ENCODE peak calls at places on chromosomes 5 and 9, in ten cellular contexts. C is CD8-positive, alpha-beta T cell; X is cardiac fibroblast; F is tibial nerve; A is mammary epithelial cell; Y is fibroblast of lung; D is AG09309; L is BJ; O is ovary; M is fibroblast of pulmonary artery. J is an unnamed sample.

GRCh38 chr9:125099816-125100215 is 43.5 kb downstream of the SCAI start:
- DNase-seq in C (no peak), X (no peak), F (no peak), A (no peak), Y (no peak), D (no peak), L (no peak), O (no peak), M (no peak), J (no peak)

GRCh38 chr5:27450607-27451006 is 412.2 kb upstream of the CDH9 start:
- DNase-seq in C (no peak), X (peak), F (no peak), A (peak), Y (no peak), D (no peak), L (no peak), O (no peak), M (peak), J (peak)

GRCh38 chr9:89869774-89870173 is 265.0 kb downstream of the GADD45G start:
- DNase-seq in C (no peak), X (no peak), F (no peak), A (no peak), Y (peak), D (no peak), L (no peak), O (no peak), M (no peak), J (no peak)

GRCh38 chr9:124349267-124349666 is 66.0 kb downstream of the PSMB7 start:
- DNase-seq in C (no peak), X (no peak), F (no peak), A (no peak), Y (no peak), D (no peak), L (no peak), O (no peak), M (no peak), J (no peak)

GRCh38 chr5:8848362-8848761 is 697.5 kb downstream of the SEMA5A start:
- DNase-seq in C (no peak), X (no peak), F (no peak), A (no peak), Y (no peak), D (no peak), L (no peak), O (no peak), M (no peak), J (no peak)

GRCh38 chr5:137900925-137901817 is 11.9 kb downstream of the PKD2L2 start:
- DNase-seq in C (no peak), X (no peak), F (no peak), A (no peak), Y (no peak), D (no peak), L (no peak), O (no peak), M (no peak), J (no peak)

GRCh38 chr9:8365466-8366160 is 566.0 kb upstream of the DMAC1 start:
- DNase-seq in C (no peak), X (no peak), F (no peak), A (no peak), Y (no peak), D (no peak), L (no peak), O (no peak), M (peak), J (no peak)

GRCh38 chr9:85332487-85332886 is 409.3 kb downstream of the AGTPBP1 start:
- DNase-seq in C (no peak), X (no peak), F (no peak), A (no peak), Y (no peak), D (no peak), L (no peak), O (no peak), M (no peak), J (no peak)

GRCh38 chr5:145294321-145294720 is 540.8 kb downstream of the PRELID2 start:
- DNase-seq in C (no peak), X (no peak), F (no peak), A (peak), Y (peak), D (peak), L (no peak), O (no peak), M (peak), J (peak)

GRCh38 chr5:143245929-143246561 is 157.4 kb downstream of the NR3C1 start:
- DNase-seq in C (no peak), X (peak), F (no peak), A (peak), Y (peak), D (peak), L (peak), O (no peak), M (peak), J (peak)

GRCh38 chr9:137456061-137456863 is 2.9 kb downstream of the NSMF start:
- DNase-seq in C (peak), X (peak), F (no peak), A (no peak), Y (peak), D (no peak), L (no peak), O (peak), M (peak), J (peak)

GRCh38 chr5:163478126-163478981 is 17.9 kb downstream of the HMMR start:
- DNase-seq in C (no peak), X (no peak), F (no peak), A (peak), Y (peak), D (no peak), L (no peak), O (no peak), M (no peak), J (peak)

GRCh38 chr9:3824062-3824461 is 298.3 kb upstream of the RFX3 start:
- DNase-seq in C (no peak), X (no peak), F (no peak), A (no peak), Y (no peak), D (peak), L (peak), O (no peak), M (no peak), J (peak)

GRCh38 chr9:127225747-127226646 is 38.6 kb upstream of the GARNL3 start:
- DNase-seq in C (no peak), X (peak), F (no peak), A (no peak), Y (no peak), D (no peak), L (no peak), O (peak), M (no peak), J (no peak)

GRCh38 chr5:143533475-143533874 is 130.0 kb upstream of the NR3C1 start:
- DNase-seq in C (no peak), X (no peak), F (no peak), A (no peak), Y (no peak), D (no peak), L (no peak), O (no peak), M (no peak), J (no peak)

GRCh38 chr9:92988215-92988731 is 41.0 kb downstream of the FGD3 start:
- DNase-seq in C (no peak), X (no peak), F (no peak), A (peak), Y (no peak), D (no peak), L (no peak), O (no peak), M (no peak), J (no peak)

GRCh38 chr5:56974241-56974640 is 22.3 kb upstream of the MIER3 start:
- DNase-seq in C (no peak), X (no peak), F (no peak), A (no peak), Y (no peak), D (no peak), L (no peak), O (no peak), M (no peak), J (no peak)

GRCh38 chr9:129500166-129500862 is 120.6 kb downstream of the C9orf50 start:
- DNase-seq in C (no peak), X (peak), F (no peak), A (no peak), Y (no peak), D (no peak), L (no peak), O (peak), M (peak), J (no peak)

GRCh38 chr9:93965830-93966577 is 10.8 kb upstream of the BARX1 start:
- DNase-seq in C (no peak), X (no peak), F (no peak), A (no peak), Y (no peak), D (no peak), L (no peak), O (no peak), M (no peak), J (no peak)

GRCh38 chr9:94920439-94920951 is 194.0 kb downstream of the AOPEP start:
- DNase-seq in C (no peak), X (peak), F (peak), A (no peak), Y (peak), D (no peak), L (peak), O (peak), M (peak), J (peak)

GRCh38 chr5:168177831-168178450 is 113.5 kb upstream of the WWC1 start:
- DNase-seq in C (no peak), X (no peak), F (no peak), A (no peak), Y (no peak), D (no peak), L (no peak), O (no peak), M (no peak), J (no peak)

GRCh38 chr5:128539038-128539429 is 989 bp upstream of the FBN2 start:
- DNase-seq in C (no peak), X (peak), F (no peak), A (peak), Y (peak), D (no peak), L (no peak), O (no peak), M (peak), J (no peak)

GRCh38 chr5:10588109-10588775 is 24.4 kb downstream of the ANKRD33B start:
- DNase-seq in C (no peak), X (no peak), F (no peak), A (no peak), Y (no peak), D (no peak), L (no peak), O (no peak), M (no peak), J (no peak)

GRCh38 chr9:33109850-33110595 is 33.5 kb upstream of the SMU1 start:
- DNase-seq in C (no peak), X (no peak), F (no peak), A (no peak), Y (no peak), D (no peak), L (no peak), O (no peak), M (no peak), J (no peak)

GRCh38 chr9:128203024-128203841 is at the start of gene DNM1:
- DNase-seq in C (peak), X (peak), F (no peak), A (peak), Y (peak), D (no peak), L (no peak), O (peak), M (peak), J (peak)

DNA sequence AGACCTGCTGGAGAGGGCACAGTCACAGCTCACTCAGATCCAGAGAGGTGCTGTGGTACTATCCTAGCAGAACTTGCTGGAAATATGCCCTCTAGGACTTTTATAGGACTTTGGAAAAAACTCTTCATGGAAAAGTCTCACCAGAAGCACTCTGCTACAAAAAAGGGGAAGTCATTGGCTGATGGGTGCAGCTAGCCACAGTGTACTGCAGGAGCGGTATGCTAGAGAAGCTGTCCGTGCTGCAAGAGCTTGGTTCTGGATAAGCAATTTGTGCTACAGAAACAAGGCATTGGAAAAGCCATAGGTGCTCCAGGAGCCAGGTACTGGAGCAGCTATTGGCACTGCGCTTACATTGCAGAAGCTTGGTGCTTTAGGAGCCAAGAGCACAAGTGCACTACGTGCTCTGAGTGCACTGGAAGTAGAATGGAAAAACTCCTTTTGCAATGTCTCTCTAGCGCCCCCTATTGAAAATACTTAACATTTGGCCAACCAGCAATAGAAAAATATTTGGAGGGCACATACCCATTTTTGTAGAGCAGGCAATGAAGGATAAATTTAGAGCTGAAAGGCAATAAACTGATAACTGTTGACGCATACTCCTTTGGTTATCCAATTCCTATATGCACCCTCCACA is 83.4 kb downstream of the MEGF10 start:
- DNase-seq in C (no peak), X (no peak), F (no peak), A (no peak), Y (no peak), D (no peak), L (no peak), O (no peak), M (no peak), J (no peak)
- TF ChIP-seq CTCF in C (no peak), X (peak), F (no peak), A (peak), Y (no peak), D (peak), L (peak), O (no peak), M (peak), J (peak)

GRCh38 chr5:140166911-140167310 is 8.1 kb upstream of the CYSTM1 start:
- DNase-seq in C (no peak), X (no peak), F (no peak), A (no peak), Y (no peak), D (no peak), L (no peak), O (no peak), M (no peak), J (no peak)
- H3K4me3 ChIP-seq in C (no peak), X (no peak), F (no peak), A (no peak), Y (no peak), D (no peak), L (no peak), O (no peak), M (no peak), J (no peak)

GRCh38 chr5:122434120-122434519 is 122.1 kb downstream of the SNCAIP start:
- DNase-seq in C (no peak), X (no peak), F (no peak), A (no peak), Y (no peak), D (no peak), L (no peak), O (no peak), M (no peak), J (no peak)

GRCh38 chr5:122435738-122436137 is 123.7 kb downstream of the SNCAIP start:
- DNase-seq in C (no peak), X (no peak), F (no peak), A (no peak), Y (no peak), D (no peak), L (no peak), O (no peak), M (no peak), J (no peak)

GRCh38 chr5:122436615-122437014 is 124.6 kb downstream of the SNCAIP start:
- DNase-seq in C (no peak), X (no peak), F (no peak), A (no peak), Y (no peak), D (no peak), L (no peak), O (no peak), M (no peak), J (no peak)

GRCh38 chr5:122430328-122430586 is 118.2 kb downstream of the SNCAIP start:
- DNase-seq in C (no peak), X (no peak), F (no peak), A (no peak), Y (no peak), D (no peak), L (no peak), O (no peak), M (no peak), J (no peak)

GRCh38 chr5:122434547-122434946 is 122.5 kb downstream of the SNCAIP start:
- DNase-seq in C (no peak), X (no peak), F (no peak), A (no peak), Y (no peak), D (no peak), L (no peak), O (no peak), M (no peak), J (no peak)
- TF ChIP-seq CTCF in C (no peak), X (no peak), F (no peak), A (no peak), Y (no peak), D (no peak), L (no peak), O (no peak), M (no peak), J (no peak)

DNA sequence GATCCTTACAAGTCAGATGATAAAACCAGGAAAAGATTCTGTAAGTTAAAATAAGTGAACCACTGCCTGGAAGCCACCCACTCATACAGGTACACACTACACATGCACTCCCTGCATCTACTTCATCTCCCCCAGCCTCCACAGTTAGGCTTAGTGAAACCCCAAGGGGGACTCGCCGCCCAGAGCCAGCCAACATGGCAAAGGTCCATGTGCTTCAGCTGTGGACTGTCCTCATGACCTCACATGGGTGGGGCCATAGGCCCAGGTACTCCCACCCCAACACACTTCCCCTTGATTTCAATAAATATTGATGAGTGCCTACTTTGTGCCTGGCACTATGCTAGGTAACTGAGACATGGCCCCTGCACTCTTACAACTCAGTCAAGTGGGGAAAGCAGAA is 22.9 kb downstream of the P4HA2 start:
- DNase-seq in C (no peak), X (no peak), F (no peak), A (no peak), Y (no peak), D (no peak), L (no peak), O (no peak), M (no peak), J (no peak)
- H3K4me3 ChIP-seq in C (no peak), X (no peak), F (no peak), A (no peak), Y (no peak), D (no peak), L (no peak), O (no peak), M (no peak), J (no peak)

GRCh38 chr5:17325770-17326599 is 108.6 kb downstream of the BASP1 start:
- DNase-seq in C (no peak), X (no peak), F (no peak), A (no peak), Y (no peak), D (no peak), L (no peak), O (no peak), M (no peak), J (no peak)
- TF ChIP-seq CTCF in C (no peak), X (no peak), F (no peak), A (no peak), Y (no peak), D (no peak), L (no peak), O (no peak), M (no peak), J (no peak)

GRCh38 chr5:95725937-95726810 is 5.0 kb upstream of the RHOBTB3 start:
- DNase-seq in C (no peak), X (peak), F (no peak), A (no peak), Y (peak), D (peak), L (peak), O (no peak), M (peak), J (peak)
- H3K4me3 ChIP-seq in C (no peak), X (no peak), F (no peak), A (no peak), Y (peak), D (no peak), L (no peak), O (no peak), M (peak), J (peak)

J was measured in AG10803.